ENCODE peak calls at places on chromosomes 1 and 21, in six cellular contexts. S, U, N, C, V and Q are unnamed samples.

GRCh38 chr1:224720216-224720615 is 104.1 kb downstream of the CNIH3 start:
- DNase-seq in S (peak; percentile 48), U (peak; percentile 27), N (peak; percentile 87), C (no peak), V (no peak), Q (no peak)

GRCh38 chr1:24018611-24019580 is 38.8 kb upstream of the SRSF10 start:
- DNase-seq in S (peak; percentile 100), U (peak; percentile 98), N (peak; percentile 75), C (peak; percentile 18), V (peak; percentile 91), Q (peak; percentile 96)

GRCh38 chr1:67749263-67749843 is 64.4 kb downstream of the GADD45A start:
- DNase-seq in S (peak; percentile 20), U (no peak), N (peak; percentile 91), C (no peak), V (no peak), Q (peak; percentile 68)

GRCh38 chr21:21740207-21740606 is 742.0 kb downstream of the NCAM2 start:
- DNase-seq in S (no peak), U (no peak), N (no peak), C (no peak), V (no peak), Q (no peak)

GRCh38 chr1:23591460-23592208 is 32.3 kb upstream of the ID3 start:
- DNase-seq in S (peak; percentile 20), U (no peak), N (no peak), C (no peak), V (peak; percentile 65), Q (no peak)

GRCh38 chr1:16110456-16110855 is 37.0 kb upstream of the FAM131C start:
- DNase-seq in S (no peak), U (no peak), N (no peak), C (no peak), V (no peak), Q (no peak)

GRCh38 chr21:38839370-38839681 is 33.6 kb downstream of the ETS2 start:
- DNase-seq in S (no peak), U (no peak), N (no peak), C (no peak), V (no peak), Q (no peak)

GRCh38 chr1:117371436-117372151 is 4.3 kb downstream of the MAN1A2 start:
- DNase-seq in S (no peak), U (no peak), N (no peak), C (no peak), V (no peak), Q (no peak)

GRCh38 chr1:5878938-5879337 is 113.3 kb downstream of the NPHP4 start:
- DNase-seq in S (no peak), U (no peak), N (no peak), C (no peak), V (peak; percentile 7), Q (no peak)

GRCh38 chr1:203028784-203029553 is 2.7 kb downstream of the PPFIA4 start:
- DNase-seq in S (no peak), U (no peak), N (no peak), C (no peak), V (no peak), Q (no peak)

GRCh38 chr21:41168391-41169257 is 664 bp downstream of the BACE2 start:
- DNase-seq in S (peak; percentile 66), U (peak; percentile 66), N (peak; percentile 81), C (no peak), V (peak; percentile 71), Q (no peak)

GRCh38 chr1:227576152-227576551 is 12.8 kb downstream of the ZNF678 start:
- DNase-seq in S (no peak), U (no peak), N (no peak), C (no peak), V (no peak), Q (no peak)

GRCh38 chr1:121518726-121519041 is 333.9 kb downstream of the SRGAP2C start:
- DNase-seq in S (no peak), U (no peak), N (no peak), C (no peak), V (no peak), Q (no peak)

GRCh38 chr1:8091691-8092090 is 65.6 kb upstream of the ERRFI1 start:
- DNase-seq in S (no peak), U (no peak), N (no peak), C (no peak), V (no peak), Q (no peak)

GRCh38 chr1:183461350-183461749 is 10.9 kb upstream of the SMG7 start:
- DNase-seq in S (peak; percentile 13), U (peak; percentile 51), N (peak; percentile 53), C (no peak), V (no peak), Q (peak; percentile 66)

GRCh38 chr21:18744840-18745239 is 341.3 kb upstream of the TMPRSS15 start:
- DNase-seq in S (no peak), U (no peak), N (no peak), C (no peak), V (no peak), Q (no peak)

GRCh38 chr1:91569411-91570104 is 68.9 kb downstream of the CDC7 start:
- DNase-seq in S (peak; percentile 31), U (peak; percentile 45), N (peak; percentile 58), C (no peak), V (peak; percentile 74), Q (no peak)

GRCh38 chr1:39992229-39992628 is 37.3 kb downstream of the MFSD2A start:
- DNase-seq in S (no peak), U (no peak), N (peak; percentile 5), C (no peak), V (no peak), Q (no peak)

GRCh38 chr1:31514117-31514516 is 62.2 kb upstream of the TINAGL1 start:
- DNase-seq in S (no peak), U (no peak), N (no peak), C (no peak), V (no peak), Q (no peak)

GRCh38 chr1:42266253-42267135 is 68.5 kb downstream of the FOXJ3 start:
- DNase-seq in S (no peak), U (no peak), N (peak; percentile 49), C (no peak), V (no peak), Q (no peak)

GRCh38 chr1:169325117-169325516 is 42.5 kb downstream of the NME7 start:
- DNase-seq in S (no peak), U (no peak), N (peak; percentile 80), C (no peak), V (no peak), Q (no peak)

GRCh38 chr1:183966487-183966886 is 71.0 kb downstream of the COLGALT2 start:
- DNase-seq in S (no peak), U (no peak), N (no peak), C (no peak), V (no peak), Q (no peak)

GRCh38 chr1:27045973-27046558 is 33.4 kb upstream of the TENT5B start:
- DNase-seq in S (peak; percentile 70), U (peak; percentile 76), N (peak; percentile 95), C (peak; percentile 55), V (peak; percentile 62), Q (peak; percentile 62)

GRCh38 chr21:28485301-28486022 is 507.2 kb downstream of the LTN1 start:
- DNase-seq in S (no peak), U (no peak), N (no peak), C (no peak), V (no peak), Q (no peak)

GRCh38 chr1:13725714-13726175 is 25.8 kb downstream of the PRDM2 start:
- DNase-seq in S (peak; percentile 21), U (peak; percentile 58), N (peak; percentile 72), C (peak; percentile 7), V (no peak), Q (peak; percentile 40)

GRCh38 chr1:46622341-46622740 is 5.7 kb upstream of the MOB3C start:
- DNase-seq in S (peak; percentile 40), U (no peak), N (peak; percentile 79), C (no peak), V (no peak), Q (peak; percentile 49)

GRCh38 chr1:181036107-181036843 is 2.5 kb downstream of the MR1 start:
- DNase-seq in S (no peak), U (no peak), N (no peak), C (no peak), V (no peak), Q (no peak)
- H3K4me1 ChIP-seq in S (peaks cover 28% of the 10 kb centered on the region), U (no peaks in the 10 kb centered on the region), N (peaks cover 13% of the 10 kb centered on the region), C (no peaks in the 10 kb centered on the region), V (peaks cover 10% of the 10 kb centered on the region), Q (no peaks in the 10 kb centered on the region)

DNA sequence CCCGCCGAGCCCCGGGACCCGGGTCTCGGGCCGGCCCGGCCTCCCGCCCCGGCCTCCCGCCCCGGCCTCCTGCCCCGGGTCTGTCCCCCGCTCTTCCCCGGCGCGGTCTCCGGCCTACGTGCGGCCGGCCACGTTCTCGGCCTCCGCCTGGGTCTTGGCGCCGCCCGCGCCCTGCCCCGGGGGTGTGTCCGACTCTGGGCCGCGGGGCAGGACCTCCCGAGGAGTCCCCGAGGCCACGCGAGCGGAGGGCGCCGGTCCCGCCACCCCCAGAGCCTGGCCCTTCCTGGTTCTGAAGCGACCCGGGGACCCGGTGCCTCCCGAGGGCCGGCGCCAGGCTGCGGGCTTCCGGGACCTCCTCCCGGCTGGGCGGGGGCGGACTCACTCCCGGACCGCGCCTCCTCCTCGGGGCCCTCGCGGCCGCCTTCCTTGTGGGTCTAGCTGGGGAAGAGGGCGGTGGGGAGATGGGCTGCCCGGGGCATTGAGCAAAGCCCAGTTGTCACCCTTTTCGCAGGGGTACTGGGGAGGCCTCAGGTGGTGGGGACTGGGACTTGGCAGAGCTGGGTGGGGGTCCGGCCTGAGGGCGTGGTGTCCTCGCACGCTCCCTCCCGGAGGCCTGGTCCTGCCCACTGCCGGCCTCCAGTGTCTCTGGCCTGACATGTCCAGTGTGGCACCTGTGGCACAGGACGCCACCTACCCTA is 558 bp downstream of the PFKL start:
- DNase-seq in S (peak; percentile 75), U (peak; percentile 88), N (peak; percentile 82), C (peak; percentile 49), V (peak; percentile 90), Q (peak; percentile 61)
- TF ChIP-seq CTCF in S (no peak), U (no peak), N (no peak), C (no peak), V (no peak), Q (no peak)

DNA sequence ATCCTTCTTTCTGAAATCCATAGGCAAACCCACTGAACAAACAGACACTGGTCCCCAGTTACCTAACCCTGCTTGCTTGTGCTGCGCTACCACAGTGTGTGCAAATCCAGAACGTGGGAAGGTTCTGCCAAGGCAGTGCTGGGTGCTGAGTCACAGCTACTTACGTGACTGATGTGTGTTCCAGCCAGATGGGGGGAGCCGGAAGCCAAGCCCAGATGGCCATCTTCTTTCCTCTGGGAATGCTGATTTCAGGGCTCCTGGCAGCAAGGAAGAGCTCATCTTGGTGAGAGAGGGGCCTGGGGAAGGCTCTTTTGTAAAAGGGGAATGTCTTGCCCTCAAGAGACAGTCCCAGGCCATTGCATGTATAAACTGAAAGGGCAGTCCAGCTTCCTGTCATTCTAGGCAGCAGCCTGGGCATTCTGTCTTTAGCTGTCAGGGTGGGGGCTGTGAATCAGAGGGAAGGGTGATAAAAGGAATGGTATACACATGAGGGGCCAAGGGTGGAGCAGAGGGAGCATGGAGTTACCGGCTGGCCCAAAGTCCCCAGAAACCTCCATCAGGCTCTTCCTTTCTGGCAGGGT is 54.1 kb downstream of the CD46 start:
- DNase-seq in S (peak; percentile 91), U (peak; percentile 55), N (peak; percentile 28), C (peak; percentile 51), V (no peak), Q (no peak)
- H3K4me1 ChIP-seq in S (peaks cover 63% of the 10 kb centered on the region), U (no peaks in the 10 kb centered on the region), N (no peaks in the 10 kb centered on the region), C (peaks cover 3% of the 10 kb centered on the region), V (peaks cover 49% of the 10 kb centered on the region), Q (no peaks in the 10 kb centered on the region)

DNA sequence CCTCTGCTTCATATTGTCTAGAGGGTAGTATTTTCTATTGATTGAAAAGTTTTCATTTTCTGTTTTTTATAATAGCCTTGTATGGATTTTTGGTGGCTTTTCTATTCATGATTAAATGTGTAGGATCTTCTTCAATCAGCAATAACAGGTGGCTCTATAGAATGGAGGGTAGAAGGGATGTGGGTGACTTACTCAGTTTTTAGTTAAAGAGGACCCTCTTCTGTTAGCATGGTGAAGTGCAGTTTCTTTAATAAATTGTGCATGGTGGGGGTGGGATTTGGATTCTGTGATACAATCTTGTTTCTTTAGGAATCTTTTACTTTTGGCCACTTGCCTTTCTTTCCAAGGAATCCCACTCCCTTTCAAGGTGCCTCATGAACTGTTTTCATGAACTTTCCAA is 64.7 kb downstream of the SLC35A3 start:
- DNase-seq in S (no peak), U (peak; percentile 28), N (no peak), C (no peak), V (no peak), Q (no peak)
- TF ChIP-seq CTCF in S (peak; percentile 29), U (peak; percentile 38), N (peak; percentile 70), C (peak; percentile 69), V (no peak), Q (peak; percentile 22)